ENCODE peak calls at places on chromosome 5, in four cellular contexts. Z is tibial nerve, U is uterus, O is GM12878. R is an unnamed sample.
A peak's percentile ranks its signal among the peaks of the same experiment; 100 is the strongest.

GRCh38 chr5:76331139-76331538 is 71.9 kb upstream of the IQGAP2 start:
- DNase-seq in O (no peak), U (no peak), Z (no peak), R (no peak)

GRCh38 chr5:1057841-1058548 is 49.4 kb downstream of the NKD2 start:
- DNase-seq in U (no peak), Z (no peak), O (no peak), R (no peak)

GRCh38 chr5:22779499-22779898 is 73.6 kb downstream of the CDH12 start:
- DNase-seq in Z (no peak), O (no peak), U (no peak), R (no peak)

GRCh38 chr5:99030871-99031440 is 102.1 kb upstream of the CHD1 start:
- DNase-seq in Z (no peak), U (no peak), O (no peak), R (no peak)

GRCh38 chr5:39755986-39756385 is 331.2 kb upstream of the DAB2 start:
- DNase-seq in O (no peak), U (peak; percentile 18), Z (peak; percentile 65), R (peak; percentile 49)

GRCh38 chr5:156913719-156914370 is 49.2 kb downstream of the TIMD4 start:
- DNase-seq in O (peak; percentile 68), Z (no peak), U (no peak), R (no peak)

GRCh38 chr5:14298126-14298847 is 155.1 kb downstream of the TRIO start:
- DNase-seq in O (no peak), U (peak; percentile 46), Z (no peak), R (no peak)

GRCh38 chr5:111670826-111671492 is 86.0 kb downstream of the NREP start:
- DNase-seq in O (no peak), U (no peak), Z (no peak), R (no peak)

GRCh38 chr5:133796186-133796585 is 172.2 kb downstream of the C5orf15 start:
- DNase-seq in O (no peak), U (no peak), Z (no peak), R (no peak)

GRCh38 chr5:109907189-109907588 is 217.5 kb downstream of the MAN2A1 start:
- DNase-seq in Z (peak; percentile 16), U (no peak), O (no peak), R (no peak)

GRCh38 chr5:125611541-125611940 is 811.7 kb upstream of the GRAMD2B start:
- DNase-seq in U (no peak), O (no peak), Z (no peak), R (no peak)

GRCh38 chr5:111143910-111144309 is 51.8 kb downstream of the WDR36 start:
- DNase-seq in O (no peak), U (peak; percentile 27), Z (peak; percentile 35), R (peak; percentile 43)

GRCh38 chr5:57172466-57172961 is 1.3 kb upstream of the GPBP1 start:
- DNase-seq in U (no peak), Z (no peak), O (no peak), R (no peak)

GRCh38 chr5:62284946-62285891 is 20.8 kb upstream of the KIF2A start:
- DNase-seq in Z (no peak), U (no peak), O (peak; percentile 71), R (no peak)

GRCh38 chr5:6307304-6307703 is 71.0 kb downstream of the MED10 start:
- DNase-seq in O (no peak), U (no peak), Z (no peak), R (no peak)

GRCh38 chr5:13957032-13957645 is 12.7 kb upstream of the DNAH5 start:
- DNase-seq in U (no peak), Z (no peak), O (no peak), R (no peak)

GRCh38 chr5:54329731-54330709 is 19.6 kb upstream of the ARL15 start:
- DNase-seq in O (no peak), Z (no peak), U (no peak), R (no peak)

GRCh38 chr5:167378894-167379723 is 912.3 kb upstream of the WWC1 start:
- DNase-seq in Z (no peak), U (no peak), O (no peak), R (no peak)

GRCh38 chr5:160165137-160166068 is 46.2 kb upstream of the PWWP2A start:
- DNase-seq in U (peak; percentile 90), Z (peak; percentile 79), O (no peak), R (peak; percentile 90)

GRCh38 chr5:89313804-89314588 is 431.0 kb upstream of the MEF2C start:
- DNase-seq in U (no peak), Z (no peak), O (peak; percentile 99), R (no peak)

GRCh38 chr5:9898319-9898718 is 268.2 kb upstream of the TAS2R1 start:
- DNase-seq in O (no peak), Z (no peak), U (no peak), R (peak; percentile 24)

GRCh38 chr5:31996909-31997308 is 177.2 kb downstream of the GOLPH3 start:
- DNase-seq in Z (no peak), O (no peak), U (no peak), R (no peak)

GRCh38 chr5:177482359-177482795 is 8.9 kb upstream of the DBN1 start:
- DNase-seq in Z (no peak), U (peak; percentile 46), O (no peak), R (no peak)

GRCh38 chr5:72138943-72139467 is 31.7 kb downstream of the MAP1B start:
- DNase-seq in U (no peak), Z (no peak), O (peak; percentile 15), R (peak; percentile 63)

GRCh38 chr5:72511371-72512178 is 4.4 kb upstream of the ZNF366 start:
- DNase-seq in O (no peak), U (no peak), Z (no peak), R (no peak)

GRCh38 chr5:150780180-150780692 is 1.7 kb downstream of the SMIM3 start:
- DNase-seq in O (peak; percentile 81), Z (peak; percentile 29), U (peak; percentile 68), R (peak; percentile 42)

GRCh38 chr5:130065617-130066016 is 161.4 kb downstream of the CHSY3 start:
- DNase-seq in U (no peak), Z (no peak), O (no peak), R (no peak)

GRCh38 chr5:88883566-88884434 is 816 bp upstream of the MEF2C start:
- DNase-seq in U (peak; percentile 83), O (no peak), Z (peak; percentile 67), R (peak; percentile 71)

GRCh38 chr5:151030377-151030776 is 10.0 kb downstream of the GPX3 start:
- DNase-seq in O (no peak), Z (peak; percentile 80), U (peak; percentile 75), R (no peak)

GRCh38 chr5:111742595-111742994 is 14.4 kb downstream of the NREP start:
- DNase-seq in O (no peak), U (peak; percentile 56), Z (no peak), R (peak; percentile 69)

GRCh38 chr5:83720805-83721431 is at the start of gene HAPLN1:
- DNase-seq in Z (no peak), O (no peak), U (no peak), R (no peak)

GRCh38 chr5:34656700-34657549 is 797 bp downstream of the RAI14 start:
- DNase-seq in O (no peak), Z (no peak), U (peak; percentile 45), R (no peak)

GRCh38 chr5:34891981-34892380 is 23.3 kb downstream of the RAD1 start:
- DNase-seq in O (no peak), U (peak; percentile 51), Z (peak; percentile 69), R (no peak)

GRCh38 chr5:59786271-59786805 is 107.2 kb downstream of the PDE4D start:
- DNase-seq in U (peak; percentile 49), Z (no peak), O (no peak), R (no peak)

GRCh38 chr5:56207537-56207936 is 25.6 kb downstream of the ANKRD55 start:
- DNase-seq in Z (no peak), U (no peak), O (no peak), R (no peak)

GRCh38 chr5:130520211-130520610 is 615.9 kb downstream of the CHSY3 start:
- DNase-seq in U (no peak), O (no peak), Z (no peak), R (no peak)

GRCh38 chr5:108382784-108383358 is 973 bp upstream of the FBXL17 start:
- DNase-seq in U (no peak), O (no peak), Z (no peak), R (no peak)

GRCh38 chr5:36870399-36871040 is 6.0 kb upstream of the NIPBL start:
- DNase-seq in Z (no peak), O (no peak), U (no peak), R (no peak)

GRCh38 chr5:134093351-134093750 is 21.1 kb upstream of the TCF7 start:
- DNase-seq in O (no peak), Z (no peak), U (no peak), R (no peak)

GRCh38 chr5:68669864-68670263 is 423.9 kb upstream of the SLC30A5 start:
- DNase-seq in U (no peak), Z (no peak), O (no peak), R (no peak)

DNA sequence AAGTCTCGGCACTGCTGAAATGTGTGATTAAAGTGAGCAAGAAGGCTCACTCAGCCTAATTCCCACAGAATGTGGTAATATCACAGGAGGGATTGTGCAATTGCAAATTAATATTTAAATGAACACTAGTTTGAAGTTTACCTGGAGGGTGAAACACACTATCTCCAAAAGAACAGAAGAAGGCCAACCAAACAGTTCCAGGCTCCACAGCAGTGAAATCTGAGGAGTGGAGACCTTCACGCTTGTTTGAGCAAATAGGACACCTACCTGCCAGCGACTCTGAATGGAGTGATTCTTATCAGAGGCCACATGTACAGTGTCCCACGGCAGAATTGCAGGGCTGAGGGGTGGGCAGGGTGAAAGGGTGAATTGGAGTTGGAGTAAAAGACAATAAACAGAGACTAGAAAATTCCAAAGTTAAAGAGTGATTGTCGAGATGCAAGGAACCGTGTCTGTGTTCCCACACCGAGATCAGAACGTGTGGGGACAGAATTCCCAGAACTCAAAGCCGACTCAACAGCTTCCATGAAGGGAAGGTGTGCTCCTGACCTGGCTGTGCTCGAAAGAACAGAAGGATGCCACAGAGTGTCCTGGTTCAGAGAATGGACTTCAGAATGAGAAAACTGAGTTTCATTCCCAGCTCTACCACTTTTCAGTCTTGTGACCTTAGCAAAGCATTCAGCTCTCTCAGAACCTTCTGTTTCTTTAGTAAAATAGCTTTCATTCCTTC is 420.2 kb upstream of the SLC30A5 start:
- DNase-seq in O (no peak), Z (no peak), U (no peak), R (no peak)
- H3K27me3 ChIP-seq in O (no peaks in the 10 kb centered on the region), Z (no peaks in the 10 kb centered on the region), U (no peaks in the 10 kb centered on the region), R (no peaks in the 10 kb centered on the region)

DNA sequence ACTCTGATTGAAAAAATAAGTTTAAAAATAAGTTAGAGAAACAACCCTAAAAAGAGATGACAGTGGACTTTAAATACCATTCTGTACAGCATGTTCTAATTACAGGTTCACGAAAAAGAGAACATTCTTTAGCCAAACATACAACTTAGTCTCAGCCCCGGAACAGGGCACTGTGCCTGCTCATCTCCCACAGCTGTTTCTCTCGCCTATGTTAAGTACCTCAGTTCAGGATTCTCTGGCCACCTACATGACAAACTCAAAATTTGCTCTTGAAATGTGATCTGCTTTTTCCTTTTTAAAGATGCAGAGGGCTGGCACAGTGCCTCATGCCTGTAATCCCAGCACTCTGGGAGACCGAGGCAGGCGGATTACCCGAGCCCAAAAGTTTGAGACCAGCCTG is 52.3 kb downstream of the MYO10 start:
- DNase-seq in U (no peak), O (no peak), Z (no peak), R (no peak)
- H3K27ac ChIP-seq in U (no peak overlapping the region), O (no peak overlapping the region), Z (no peak overlapping the region), R (no peak overlapping the region)

GRCh38 chr5:91379602-91380490 is 3.3 kb downstream of the ARRDC3 start:
- DNase-seq in U (peak; percentile 87), O (peak; percentile 49), Z (peak; percentile 88), R (peak; percentile 90)
- TF ChIP-seq POLR2A in U (peak; percentile 75), O (peak; percentile 79), Z (peak; percentile 89), R (peak; percentile 62)

GRCh38 chr5:171707441-171707790 is 78.2 kb upstream of the SMIM23 start:
- DNase-seq in Z (no peak), U (no peak), O (no peak), R (no peak)
- H3K27me3 ChIP-seq in Z (no peaks in the 10 kb centered on the region), U (no peaks in the 10 kb centered on the region), O (peaks cover 6% of the 10 kb centered on the region), R (no peaks in the 10 kb centered on the region)

R was measured in adrenal gland.